ENCODE peak calls at places on chromosomes 11 and 22, in nine cellular contexts. G is neural crest cell; A is ACHN; Y is C1 segment of cervical spinal cord; L is activated CD4-positive, alpha-beta T cell treated with anti-CD3 and anti-CD28 coated beads for 4 hours; I is endothelial cell; T is brain microvascular endothelial cell; W is activated naive CD4-positive, alpha-beta T cell treated with Interleukin-2 at 50 U/mL for 16 hours; R is endothelial cell of umbilical vein. F is an unnamed sample.
A peak's percentile ranks its signal among the peaks of the same experiment; 100 is the strongest.

GRCh38 chr11:95149659-95150294 is 60.1 kb downstream of the ENDOD1 start:
- DNase-seq in L (no peak), R (peak; percentile 61), W (no peak), Y (peak; percentile 16), G (peak; percentile 56), A (no peak), I (peak; percentile 41), T (no peak), F (no peak)

GRCh38 chr22:24120029-24120428 is 61.3 kb upstream of the SUSD2 start:
- DNase-seq in G (no peak), L (no peak), T (no peak), W (no peak), I (no peak), Y (no peak), A (no peak), R (no peak), F (no peak)

GRCh38 chr11:70559516-70559915 is 161.2 kb downstream of the CTTN start:
- DNase-seq in Y (no peak), I (no peak), W (no peak), L (no peak), A (no peak), T (no peak), R (no peak), G (no peak), F (no peak)

GRCh38 chr11:107427569-107428180 is 29.9 kb downstream of the CWF19L2 start:
- DNase-seq in W (no peak), I (no peak), Y (no peak), A (no peak), G (no peak), L (no peak), R (peak; percentile 32), T (no peak), F (no peak)

GRCh38 chr11:17695454-17696441 is 23.6 kb upstream of the MYOD1 start:
- DNase-seq in T (no peak), W (no peak), R (no peak), L (no peak), Y (no peak), I (no peak), G (no peak), A (no peak), F (no peak)

GRCh38 chr11:116454020-116454645 is 318.7 kb downstream of the BUD13 start:
- DNase-seq in G (peak; percentile 52), Y (no peak), R (peak; percentile 65), W (no peak), L (no peak), A (peak; percentile 48), T (peak; percentile 31), I (peak; percentile 63), F (no peak)

GRCh38 chr22:46021577-46021976 is 44.6 kb upstream of the WNT7B start:
- DNase-seq in Y (no peak), G (no peak), T (no peak), R (no peak), W (no peak), L (no peak), A (no peak), I (no peak), F (no peak)

GRCh38 chr11:93737904-93738612 is 3.2 kb downstream of the TAF1D start:
- DNase-seq in A (peak; percentile 21), G (no peak), T (no peak), W (no peak), L (peak; percentile 15), Y (no peak), R (peak; percentile 54), I (no peak), F (no peak)

GRCh38 chr11:8812438-8812837 is 98.6 kb upstream of the AKIP1 start:
- DNase-seq in G (no peak), I (no peak), W (no peak), T (no peak), A (no peak), Y (no peak), L (no peak), R (no peak), F (peak; percentile 57)

F was measured in fibroblast of the conjunctiva.